ENCODE peak calls at places on chromosomes 6 and 20, in nine cellular contexts. X is EL; R is T-cell; O is A549; C is T-helper 2 cell; U is activated CD8-positive, alpha-beta memory T cell treated with anti-CD3 and anti-CD28 coated beads for 48 hours; N is NCI-H1436; V is posterior cingulate gyrus; K is osteocyte. H is an unnamed sample.

GRCh38 chr6:659179-659578 is 2.3 kb upstream of the HUS1B start:
- DNase-seq in X (no peak), R (no peak), O (no peak), C (no peak), U (no peak), N (no peak), V (no peak), K (no peak), H (no peak)

GRCh38 chr6:78947962-78948361 is 80.6 kb downstream of the IRAK1BP1 start:
- DNase-seq in X (peak), R (no peak), O (no peak), C (no peak), U (no peak), N (no peak), V (no peak), K (no peak), H (no peak)

GRCh38 chr6:42103753-42104094 is 38.7 kb downstream of the C6orf132 start:
- DNase-seq in X (no peak), R (no peak), O (no peak), C (no peak), U (no peak), N (no peak), V (no peak), K (no peak), H (no peak)

GRCh38 chr20:2470051-2470431 is 548 bp downstream of the SNRPB start:
- DNase-seq in X (peak), R (peak), O (peak), C (peak), U (peak), N (peak), V (peak), K (no peak), H (peak)

GRCh38 chr6:105900120-105900937 is 185.8 kb upstream of the PRDM1 start:
- DNase-seq in X (peak), R (no peak), O (no peak), C (no peak), U (no peak), N (no peak), V (no peak), K (no peak), H (no peak)

GRCh38 chr6:169724554-169725269 is 412 bp upstream of the PHF10 start:
- DNase-seq in X (peak), R (peak), O (no peak), C (peak), U (peak), N (peak), V (peak), K (peak), H (peak)

GRCh38 chr6:1238040-1238439 is 73.9 kb upstream of the FOXQ1 start:
- DNase-seq in X (no peak), R (no peak), O (no peak), C (no peak), U (no peak), N (no peak), V (no peak), K (no peak), H (no peak)

GRCh38 chr6:156313037-156313436 is 464.1 kb upstream of the ARID1B start:
- DNase-seq in X (no peak), R (no peak), O (no peak), C (no peak), U (no peak), N (no peak), V (no peak), K (no peak), H (no peak)

GRCh38 chr6:170459451-170459850 is 93.7 kb downstream of the PSMB1 start:
- DNase-seq in X (peak), R (no peak), O (no peak), C (no peak), U (no peak), N (no peak), V (no peak), K (no peak), H (peak)

GRCh38 chr20:30168025-30168799 is 1089.3 kb upstream of the DEFB115 start:
- DNase-seq in X (no peak), R (peak), O (no peak), C (no peak), U (no peak), N (no peak), V (peak), K (no peak), H (peak)

GRCh38 chr20:33688938-33689424 is 2.8 kb upstream of the E2F1 start:
- DNase-seq in X (no peak), R (no peak), O (no peak), C (no peak), U (no peak), N (no peak), V (no peak), K (no peak), H (no peak)

GRCh38 chr6:74939309-74939708 is 266.5 kb downstream of the COL12A1 start:
- DNase-seq in X (no peak), R (no peak), O (no peak), C (no peak), U (no peak), N (no peak), V (no peak), K (no peak), H (no peak)

GRCh38 chr6:135576055-135576454 is 78.5 kb upstream of the AHI1 start:
- DNase-seq in X (peak), R (no peak), O (no peak), C (no peak), U (no peak), N (peak), V (no peak), K (no peak), H (no peak)

GRCh38 chr20:33704197-33704924 is 15.7 kb downstream of the PXMP4 start:
- DNase-seq in X (no peak), R (no peak), O (no peak), C (no peak), U (no peak), N (no peak), V (peak), K (no peak), H (no peak)

GRCh38 chr6:30889921-30890645 is 5.8 kb downstream of the DDR1 start:
- DNase-seq in X (no peak), R (no peak), O (no peak), C (no peak), U (no peak), N (no peak), V (peak), K (no peak), H (peak)

GRCh38 chr20:13625241-13625981 is 13.3 kb downstream of the TASP1 start:
- DNase-seq in X (no peak), R (no peak), O (no peak), C (no peak), U (no peak), N (no peak), V (no peak), K (no peak), H (no peak)

GRCh38 chr6:26592649-26593048 is 4.1 kb upstream of the ABT1 start:
- DNase-seq in X (peak), R (no peak), O (no peak), C (no peak), U (no peak), N (no peak), V (no peak), K (no peak), H (no peak)

GRCh38 chr6:129920103-129920798 is 59.1 kb upstream of the TMEM244 start:
- DNase-seq in X (peak), R (no peak), O (no peak), C (no peak), U (no peak), N (no peak), V (no peak), K (no peak), H (no peak)

GRCh38 chr6:144797881-144798589 is 512.9 kb downstream of the UTRN start:
- DNase-seq in X (peak), R (no peak), O (peak), C (no peak), U (no peak), N (no peak), V (no peak), K (no peak), H (no peak)

GRCh38 chr6:138446821-138447220 is 42.8 kb downstream of the HEBP2 start:
- DNase-seq in X (no peak), R (no peak), O (no peak), C (no peak), U (no peak), N (no peak), V (no peak), K (no peak), H (no peak)